ENCODE peak calls at places on chromosome 5, in ten cellular contexts. H is ovary, T is fibroblast of lung, O is GM06990, K is heart right ventricle, J is psoas muscle, X is stomach, W is tibial nerve, P is neural progenitor cell, E is HCT116. G is an unnamed sample. For H3K27me3, the result is how much of the 10 kb centered on the place peaks cover.

GRCh38 chr5:143466632-143467031 is 63.1 kb upstream of the NR3C1 start:
- DNase-seq in H (no peak), T (no peak), O (no peak), K (no peak), J (no peak), X (no peak), W (no peak), P (no peak), E (no peak), G (no peak)

GRCh38 chr5:170355601-170356098 is 33.5 kb downstream of the KCNMB1 start:
- DNase-seq in H (no peak), T (no peak), O (no peak), K (peak), J (peak), X (peak), W (no peak), P (no peak), E (no peak), G (no peak)

GRCh38 chr5:170467000-170467707 is 36.7 kb upstream of the KCNIP1 start:
- DNase-seq in H (no peak), T (peak), O (no peak), K (no peak), J (no peak), X (no peak), W (no peak), P (no peak), E (no peak), G (peak)

GRCh38 chr5:154046486-154046885 is 7.7 kb downstream of the MFAP3 start:
- DNase-seq in H (no peak), T (no peak), O (no peak), K (no peak), J (no peak), X (no peak), W (no peak), P (no peak), E (no peak), G (no peak)

GRCh38 chr5:156096259-156096658 is 230.7 kb upstream of the SGCD start:
- DNase-seq in H (no peak), T (peak), O (no peak), K (no peak), J (no peak), X (no peak), W (no peak), P (no peak), E (no peak), G (peak)

GRCh38 chr5:26323794-26324193 is 714.6 kb downstream of the CDH9 start:
- DNase-seq in H (no peak), T (no peak), O (no peak), K (no peak), J (peak), X (no peak), W (no peak), P (no peak), E (no peak), G (no peak)

GRCh38 chr5:37571974-37572373 is 192.9 kb downstream of the WDR70 start:
- DNase-seq in H (no peak), T (no peak), O (no peak), K (no peak), J (no peak), X (no peak), W (no peak), P (no peak), E (no peak), G (no peak)

GRCh38 chr5:143161893-143162520 is 241.5 kb downstream of the NR3C1 start:
- DNase-seq in H (no peak), T (no peak), O (no peak), K (no peak), J (peak), X (peak), W (no peak), P (no peak), E (no peak), G (no peak)

GRCh38 chr5:177537389-177538361 is 16.7 kb downstream of the FAM193B start:
- DNase-seq in H (no peak), T (peak), O (no peak), K (peak), J (peak), X (no peak), W (no peak), P (no peak), E (no peak), G (peak)

GRCh38 chr5:2746642-2747041 is 4.8 kb downstream of the IRX2 start:
- DNase-seq in H (no peak), T (peak), O (no peak), K (no peak), J (no peak), X (no peak), W (no peak), P (no peak), E (no peak), G (no peak)

GRCh38 chr5:74953961-74954720 is 88.0 kb upstream of the FAM169A start:
- DNase-seq in H (no peak), T (peak), O (no peak), K (no peak), J (no peak), X (no peak), W (no peak), P (no peak), E (no peak), G (no peak)

GRCh38 chr5:78447775-78448424 is 87.5 kb downstream of the SCAMP1 start:
- DNase-seq in H (no peak), T (no peak), O (no peak), K (no peak), J (no peak), X (no peak), W (no peak), P (no peak), E (no peak), G (no peak)

GRCh38 chr5:66326276-66326675 is 182.2 kb downstream of the SREK1 start:
- DNase-seq in H (no peak), T (no peak), O (no peak), K (no peak), J (no peak), X (no peak), W (no peak), P (no peak), E (no peak), G (no peak)

GRCh38 chr5:146797683-146798082 is 80.9 kb downstream of the PPP2R2B start:
- DNase-seq in H (no peak), T (no peak), O (no peak), K (no peak), J (no peak), X (no peak), W (no peak), P (peak), E (no peak), G (no peak)

GRCh38 chr5:157115012-157115411 is 6.2 kb upstream of the HAVCR2 start:
- DNase-seq in H (no peak), T (no peak), O (no peak), K (no peak), J (no peak), X (no peak), W (no peak), P (no peak), E (no peak), G (no peak)

GRCh38 chr5:145847499-145848497 is 12.7 kb upstream of the PRELID2 start:
- DNase-seq in H (no peak), T (peak), O (no peak), K (no peak), J (no peak), X (no peak), W (no peak), P (no peak), E (peak), G (no peak)

GRCh38 chr5:110751902-110752762 is 13.3 kb downstream of the SLC25A46 start:
- DNase-seq in H (no peak), T (peak), O (peak), K (no peak), J (no peak), X (no peak), W (no peak), P (no peak), E (no peak), G (no peak)

GRCh38 chr5:10834695-10835094 is 73.7 kb upstream of the DAP start:
- DNase-seq in H (no peak), T (no peak), O (no peak), K (no peak), J (no peak), X (no peak), W (no peak), P (no peak), E (no peak), G (no peak)

GRCh38 chr5:151678713-151679112 is 8.0 kb downstream of the SPARC start:
- DNase-seq in H (no peak), T (peak), O (no peak), K (no peak), J (no peak), X (no peak), W (no peak), P (no peak), E (no peak), G (no peak)

GRCh38 chr5:151679421-151680155 is 7.1 kb downstream of the SPARC start:
- DNase-seq in H (no peak), T (peak), O (no peak), K (no peak), J (no peak), X (no peak), W (no peak), P (no peak), E (no peak), G (no peak)

GRCh38 chr5:151682240-151682639 is 4.5 kb downstream of the SPARC start:
- DNase-seq in H (no peak), T (peak), O (no peak), K (no peak), J (no peak), X (no peak), W (no peak), P (no peak), E (no peak), G (no peak)

GRCh38 chr5:151682751-151683331 is 3.9 kb downstream of the SPARC start:
- DNase-seq in H (no peak), T (peak), O (no peak), K (peak), J (peak), X (no peak), W (no peak), P (no peak), E (no peak), G (no peak)

DNA sequence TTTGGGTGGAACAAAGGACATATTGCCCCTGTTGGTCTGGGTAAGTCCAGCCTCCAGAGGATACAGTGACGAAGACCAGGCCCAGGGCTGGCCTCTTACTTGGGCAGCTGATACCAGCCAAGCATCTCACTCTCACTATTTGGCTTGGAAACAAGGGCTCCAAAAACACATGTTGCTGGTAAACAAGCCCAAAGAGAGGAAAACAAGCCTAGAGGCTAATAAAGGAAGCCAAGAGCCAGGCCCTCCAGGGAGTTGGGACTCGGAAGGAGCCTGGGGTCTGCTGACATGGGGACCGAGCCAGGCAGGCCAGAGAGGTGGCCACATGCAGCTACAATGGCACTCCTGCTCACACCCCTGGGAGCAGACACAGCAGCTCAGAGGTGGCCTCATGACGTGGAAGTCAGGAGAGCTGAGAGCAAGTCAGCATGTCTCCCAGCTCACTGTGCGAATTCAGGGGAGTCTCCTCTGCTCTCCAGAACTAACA is 5.7 kb downstream of the SPARC start:
- DNase-seq in H (no peak), T (peak), O (no peak), K (peak), J (peak), X (no peak), W (no peak), P (no peak), E (no peak), G (no peak)
- H3K4me3 ChIP-seq in H (no peak), T (peak), O (no peak), K (peak), J (peak), X (peak), W (no peak), P (no peak), E (no peak), G (peak)

DNA sequence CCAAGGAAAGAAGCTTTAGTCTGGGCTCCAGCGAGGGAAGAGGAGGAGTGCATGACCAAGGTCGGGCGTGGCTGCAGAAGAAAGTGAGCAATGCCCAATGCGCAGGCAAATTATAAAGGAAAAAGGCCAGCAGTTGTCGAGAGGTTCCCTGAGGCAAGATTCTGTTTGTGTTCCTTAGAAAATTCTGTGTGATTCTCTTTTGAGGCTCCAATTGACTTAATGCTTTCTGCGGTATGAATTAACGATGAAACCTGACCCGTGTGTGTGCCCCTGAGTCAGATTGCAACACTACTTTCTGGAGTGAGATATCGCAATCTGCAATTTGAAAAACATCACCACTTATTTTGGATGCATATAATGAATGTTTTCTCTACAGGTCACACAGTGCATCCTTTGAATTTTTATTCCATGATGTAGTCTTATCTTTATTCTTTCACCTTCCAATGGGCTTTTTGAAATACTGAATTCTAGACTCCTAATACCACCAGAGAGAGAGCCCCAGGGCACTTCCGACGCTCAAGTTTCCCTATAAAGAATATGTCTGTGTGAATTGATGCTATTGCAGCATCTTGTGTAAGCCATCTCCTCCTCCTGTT is 117.9 kb upstream of the IL6ST start:
- DNase-seq in H (no peak), T (no peak), O (no peak), K (no peak), J (no peak), X (no peak), W (no peak), P (no peak), E (no peak), G (peak)
- H3K27me3 ChIP-seq in H (under half), T (under half), O (under half), K (under half), J (under half), X (under half), W (under half), P (under half), E (under half), G (under half)

DNA sequence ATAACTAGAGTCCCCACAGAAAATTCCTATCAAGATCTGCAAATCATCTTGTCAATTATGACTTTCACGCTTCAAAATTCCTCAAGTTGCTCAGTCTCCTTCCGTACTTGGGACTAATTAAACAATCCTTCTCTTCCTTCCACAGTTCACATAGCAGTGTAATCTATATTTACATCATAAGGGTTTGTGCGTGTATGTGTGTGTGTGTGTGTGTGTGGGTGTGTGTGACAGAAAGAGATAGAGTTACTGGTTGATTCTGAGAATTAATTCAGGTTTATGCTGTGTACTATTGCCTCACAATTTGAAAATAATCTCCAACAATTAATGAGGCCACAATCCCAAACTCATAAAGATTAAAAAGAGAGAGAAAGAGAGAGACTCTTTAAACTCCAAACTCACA is 235.8 kb downstream of the DTWD2 start:
- DNase-seq in H (no peak), T (no peak), O (no peak), K (no peak), J (no peak), X (no peak), W (no peak), P (no peak), E (no peak), G (no peak)
- TF ChIP-seq CTCF in H (no peak), T (no peak), O (no peak), K (no peak), J (no peak), X (no peak), W (no peak), P (no peak), E (no peak), G (no peak)

GRCh38 chr5:77008413-77008812 is 21.8 kb upstream of the AGGF1 start:
- DNase-seq in H (no peak), T (no peak), O (no peak), K (no peak), J (no peak), X (no peak), W (no peak), P (no peak), E (no peak), G (no peak)

GRCh38 chr5:77015938-77016569 is 14.2 kb upstream of the AGGF1 start:
- DNase-seq in H (no peak), T (peak), O (no peak), K (no peak), J (no peak), X (no peak), W (no peak), P (peak), E (peak), G (peak)

GRCh38 chr5:77012601-77013000 is 17.6 kb upstream of the AGGF1 start:
- DNase-seq in H (no peak), T (peak), O (no peak), K (no peak), J (no peak), X (no peak), W (no peak), P (no peak), E (no peak), G (no peak)

GRCh38 chr5:77010281-77010680 is 19.9 kb upstream of the AGGF1 start:
- DNase-seq in H (no peak), T (peak), O (no peak), K (no peak), J (no peak), X (no peak), W (no peak), P (no peak), E (no peak), G (no peak)

DNA sequence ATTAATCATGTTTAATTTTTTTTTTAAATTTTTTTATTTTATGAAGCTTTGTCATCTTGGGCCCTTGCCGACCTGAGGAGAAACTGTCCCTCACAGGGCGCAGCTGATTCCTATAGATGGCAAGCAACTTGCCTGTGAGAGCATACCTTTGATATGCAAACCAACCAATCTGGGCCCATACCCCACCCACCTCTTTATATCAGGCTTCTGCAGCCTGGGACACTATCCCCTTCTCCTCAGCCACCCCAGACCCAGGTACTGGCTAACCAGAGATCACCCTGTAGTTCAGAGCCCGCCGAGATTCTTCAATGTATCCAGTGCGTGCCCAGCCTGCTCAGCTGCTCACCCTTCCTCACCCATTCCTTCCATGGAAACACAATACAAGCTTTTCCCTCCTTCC is 18.7 kb upstream of the AGGF1 start:
- DNase-seq in H (no peak), T (no peak), O (no peak), K (no peak), J (no peak), X (no peak), W (no peak), P (no peak), E (no peak), G (no peak)
- H3K4me3 ChIP-seq in H (no peak), T (no peak), O (no peak), K (no peak), J (no peak), X (no peak), W (no peak), P (no peak), E (no peak), G (no peak)

GRCh38 chr5:123093279-123094226 is 4.5 kb downstream of the PRDM6 start:
- DNase-seq in H (peak), T (no peak), O (no peak), K (no peak), J (no peak), X (no peak), W (no peak), P (peak), E (no peak), G (no peak)
- H3K27me3 ChIP-seq in H (under half), T (under half), O (under half), K (half or more), J (under half), X (half or more), W (half or more), P (half or more), E (under half), G (half or more)

G was measured in BJ.